ENCODE peak calls at places on chromosomes 12 and 14, in four cellular contexts. U, M, X and E are unnamed samples.

GRCh38 chr12:92403210-92404175 is 257.8 kb upstream of the BTG1 start:
- DNase-seq in U (no peak), M (peak), X (no peak), E (no peak)

GRCh38 chr14:24911324-24912095 is 138.4 kb downstream of the STXBP6 start:
- DNase-seq in U (peak), M (no peak), X (no peak), E (peak)

GRCh38 chr12:105748806-105749600 is 389.8 kb downstream of the NUAK1 start:
- DNase-seq in U (peak), M (no peak), X (peak), E (peak)

GRCh38 chr14:74085047-74085637 is 386 bp downstream of the LIN52 start:
- DNase-seq in U (peak), M (peak), X (no peak), E (no peak)

GRCh38 chr12:46470975-46471374 is 98.4 kb upstream of the SLC38A2 start:
- DNase-seq in U (no peak), M (no peak), X (no peak), E (no peak)

GRCh38 chr12:92334552-92334951 is 188.9 kb upstream of the BTG1 start:
- DNase-seq in U (no peak), M (no peak), X (no peak), E (no peak)

GRCh38 chr12:131917711-131918306 is 11.3 kb upstream of the PUS1 start:
- DNase-seq in U (no peak), M (no peak), X (no peak), E (no peak)

GRCh38 chr12:26948309-26948708 is 10.0 kb downstream of the FGFR1OP2 start:
- DNase-seq in U (no peak), M (no peak), X (no peak), E (no peak)

GRCh38 chr14:96797188-96797942 is at the start of gene VRK1:
- DNase-seq in U (peak), M (peak), X (peak), E (peak)

GRCh38 chr12:110590806-110591326 is 7.7 kb upstream of the PPTC7 start:
- DNase-seq in U (no peak), M (peak), X (no peak), E (no peak)

GRCh38 chr14:64812412-64812811 is 67.3 kb downstream of the SPTB start:
- DNase-seq in U (peak), M (peak), X (peak), E (no peak)

GRCh38 chr14:59202031-59202430 is 13.6 kb downstream of the DAAM1 start:
- DNase-seq in U (no peak), M (no peak), X (no peak), E (no peak)

GRCh38 chr12:50581226-50582184 is 76.7 kb downstream of the DIP2B start:
- DNase-seq in U (no peak), M (no peak), X (no peak), E (no peak)

GRCh38 chr12:59382678-59383425 is 213.0 kb upstream of the SLC16A7 start:
- DNase-seq in U (no peak), M (no peak), X (no peak), E (no peak)

GRCh38 chr14:35088514-35088913 is 33.3 kb downstream of the PPP2R3C start:
- DNase-seq in U (no peak), M (no peak), X (no peak), E (no peak)

GRCh38 chr14:53020193-53020932 is 69.5 kb upstream of the FERMT2 start:
- DNase-seq in U (no peak), M (no peak), X (no peak), E (no peak)

GRCh38 chr12:7060353-7060954 is at the start of gene C1S:
- DNase-seq in U (peak), M (no peak), X (peak), E (peak)

GRCh38 chr14:33720388-33720787 is 230.5 kb downstream of the EGLN3 start:
- DNase-seq in U (no peak), M (no peak), X (no peak), E (no peak)

GRCh38 chr14:23054000-23054811 is 3.1 kb downstream of the CDH24 start:
- DNase-seq in U (no peak), M (peak), X (no peak), E (no peak)

GRCh38 chr14:61652526-61653262 is 42.6 kb upstream of the HIF1A start:
- DNase-seq in U (peak), M (no peak), X (no peak), E (no peak)

GRCh38 chr14:39576258-39576657 is 144.0 kb upstream of the FBXO33 start:
- DNase-seq in U (no peak), M (no peak), X (no peak), E (no peak)

GRCh38 chr12:56234746-56235436 is 5.0 kb downstream of the SLC39A5 start:
- DNase-seq in U (no peak), M (no peak), X (no peak), E (no peak)

GRCh38 chr14:79018846-79019245 is 848.7 kb downstream of the NRXN3 start:
- DNase-seq in U (no peak), M (no peak), X (no peak), E (no peak)

GRCh38 chr12:104416160-104416559 is 40.6 kb upstream of the CHST11 start:
- DNase-seq in U (no peak), M (no peak), X (no peak), E (no peak)

GRCh38 chr12:89695830-89696229 is 12.8 kb downstream of the ATP2B1 start:
- DNase-seq in U (no peak), M (no peak), X (no peak), E (no peak)

GRCh38 chr12:50620050-50620974 is 115.5 kb downstream of the DIP2B start:
- DNase-seq in U (peak), M (no peak), X (peak), E (peak)

GRCh38 chr12:53803703-53804102 is 51.9 kb upstream of the CISTR start:
- DNase-seq in U (no peak), M (no peak), X (no peak), E (no peak)

GRCh38 chr14:67240168-67240932 is 885 bp upstream of the PALS1 start:
- DNase-seq in U (peak), M (peak), X (peak), E (no peak)

GRCh38 chr12:117188961-117189724 is 1.1 kb downstream of the FBXO21 start:
- DNase-seq in U (peak), M (no peak), X (peak), E (no peak)

GRCh38 chr12:106255952-106256351 is 8.1 kb upstream of the CKAP4 start:
- DNase-seq in U (no peak), M (no peak), X (no peak), E (no peak)

GRCh38 chr14:35406090-35406489 is 1.5 kb upstream of the NFKBIA start:
- DNase-seq in U (no peak), M (no peak), X (no peak), E (no peak)

GRCh38 chr12:54304187-54304810 is 3.5 kb upstream of the NFE2 start:
- DNase-seq in U (peak), M (peak), X (peak), E (no peak)

GRCh38 chr12:63994704-63995103 is 150.2 kb downstream of the SRGAP1 start:
- DNase-seq in U (no peak), M (no peak), X (no peak), E (peak)

GRCh38 chr12:42031847-42032564 is 112.7 kb downstream of the GXYLT1 start:
- DNase-seq in U (no peak), M (no peak), X (no peak), E (no peak)

GRCh38 chr12:9761407-9761736 is 671 bp upstream of the CD69 start:
- DNase-seq in U (no peak), M (no peak), X (no peak), E (no peak)

GRCh38 chr12:104351023-104351983 is 47.8 kb downstream of the EID3 start:
- DNase-seq in U (no peak), M (no peak), X (no peak), E (no peak)

GRCh38 chr12:50618864-50619609 is 114.3 kb downstream of the DIP2B start:
- DNase-seq in U (peak), M (no peak), X (no peak), E (no peak)

GRCh38 chr12:123445388-123446344 is 9.2 kb upstream of the RILPL2 start:
- DNase-seq in U (peak), M (no peak), X (peak), E (no peak)

GRCh38 chr14:20306079-20306423 is 300 bp upstream of the TTC5 start:
- DNase-seq in U (no peak), M (no peak), X (no peak), E (no peak)
- H3K4me3 ChIP-seq in U (no peak), M (peak), X (no peak), E (peak)

GRCh38 chr14:104361921-104362681 is 217.5 kb upstream of the C14orf180 start:
- DNase-seq in U (no peak), M (no peak), X (no peak), E (no peak)
- TF ChIP-seq CTCF in U (no peak), M (no peak), X (no peak), E (no peak)

DNA sequence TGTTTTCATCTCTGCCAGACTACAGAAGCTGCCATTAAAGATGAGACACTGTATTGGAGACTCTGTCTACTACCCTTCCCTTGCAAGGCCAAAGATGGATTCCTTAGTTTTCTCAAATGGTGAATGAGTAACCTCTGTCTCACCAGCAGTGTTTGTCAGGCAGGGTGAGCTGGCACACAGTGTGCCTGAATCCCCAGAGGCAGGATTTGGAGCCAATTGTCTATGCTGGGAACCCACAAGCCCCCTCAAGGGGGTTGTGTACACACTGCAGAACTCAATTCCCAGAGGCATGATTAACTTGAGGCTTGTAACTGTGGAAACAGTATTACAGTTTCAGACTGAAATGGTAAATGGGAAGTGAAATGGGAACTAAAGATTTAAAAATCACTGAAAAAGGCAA is 136.8 kb upstream of the PTPRB start:
- DNase-seq in U (no peak), M (no peak), X (no peak), E (no peak)
- H3K4me3 ChIP-seq in U (no peak), M (no peak), X (no peak), E (no peak)

DNA sequence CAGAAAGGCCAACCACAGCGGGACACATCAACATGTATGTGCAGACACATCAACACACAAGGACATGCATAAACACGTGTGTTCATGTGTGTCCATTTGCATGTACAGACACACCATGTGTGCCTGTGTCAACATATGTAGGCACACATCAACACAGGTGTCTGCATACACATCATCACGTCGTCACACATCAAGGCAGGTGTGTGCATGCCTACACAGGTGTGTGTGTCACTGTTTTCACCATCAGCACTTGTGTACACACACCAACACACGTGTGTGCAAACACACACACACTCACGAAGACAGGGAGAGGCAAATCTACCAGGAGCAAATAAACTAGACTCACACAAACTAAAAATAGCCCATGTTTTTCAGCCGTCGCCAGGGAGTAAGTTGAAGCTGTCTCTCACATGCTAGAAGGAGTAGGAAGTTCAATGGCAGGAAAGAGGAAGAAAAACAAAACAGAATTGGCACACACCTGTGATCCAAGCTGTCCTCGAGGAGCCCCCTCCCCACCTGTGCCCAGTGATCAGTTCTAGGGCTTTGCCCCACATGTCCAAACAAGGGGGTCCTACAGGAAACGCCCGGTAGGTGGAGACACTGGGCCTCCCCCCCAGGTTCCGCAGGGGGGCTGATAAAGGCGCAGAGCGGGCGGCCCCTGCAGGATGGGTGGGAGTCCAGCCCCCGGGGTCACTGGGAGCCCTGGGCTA is 7.4 kb downstream of the SCARB1 start:
- DNase-seq in U (no peak), M (peak), X (no peak), E (no peak)
- TF ChIP-seq CTCF in U (no peak), M (peak), X (no peak), E (peak)

GRCh38 chr12:45010051-45010450 is 40.8 kb downstream of the DBX2 start:
- DNase-seq in U (no peak), M (no peak), X (no peak), E (peak)

GRCh38 chr12:45017916-45018315 is 33.0 kb downstream of the DBX2 start:
- DNase-seq in U (no peak), M (no peak), X (no peak), E (no peak)

GRCh38 chr12:45014396-45014795 is 36.5 kb downstream of the DBX2 start:
- DNase-seq in U (no peak), M (no peak), X (no peak), E (no peak)
- H3K4me3 ChIP-seq in U (no peak), M (no peak), X (no peak), E (no peak)

DNA sequence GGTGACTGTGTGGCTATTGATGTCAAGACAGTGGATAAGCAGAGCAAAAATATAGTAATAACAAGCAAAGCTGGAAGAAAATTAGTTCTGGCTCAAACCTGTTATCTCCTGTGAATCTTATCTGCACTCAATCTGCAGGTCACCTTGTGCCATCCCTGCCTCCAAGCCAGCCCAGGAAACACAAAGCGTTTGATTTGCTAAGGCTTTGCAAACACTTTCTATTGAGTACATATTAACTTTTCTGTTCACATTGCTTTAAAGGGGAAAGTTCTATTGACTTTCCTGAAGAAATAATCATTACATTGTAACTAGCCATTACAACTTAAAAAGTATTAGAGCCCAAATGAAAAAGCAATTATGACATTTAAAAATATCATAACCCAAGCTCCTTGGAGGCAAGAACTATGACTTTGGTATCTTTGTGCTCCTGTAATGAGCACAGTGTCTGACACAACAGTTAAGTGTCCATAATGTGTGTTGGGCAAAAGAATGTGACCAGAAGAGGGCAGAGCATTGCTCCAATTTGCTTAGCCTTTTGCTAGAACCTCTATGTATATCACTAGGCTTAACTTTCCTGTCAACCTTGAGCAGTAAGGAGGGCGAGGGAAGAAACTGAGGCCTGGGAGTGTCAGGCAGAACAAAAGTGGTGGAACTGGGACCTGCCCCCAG is 24.7 kb downstream of the SERPINA3 start:
- DNase-seq in U (no peak), M (no peak), X (no peak), E (no peak)
- TF ChIP-seq CTCF in U (peak), M (peak), X (no peak), E (no peak)

DNA sequence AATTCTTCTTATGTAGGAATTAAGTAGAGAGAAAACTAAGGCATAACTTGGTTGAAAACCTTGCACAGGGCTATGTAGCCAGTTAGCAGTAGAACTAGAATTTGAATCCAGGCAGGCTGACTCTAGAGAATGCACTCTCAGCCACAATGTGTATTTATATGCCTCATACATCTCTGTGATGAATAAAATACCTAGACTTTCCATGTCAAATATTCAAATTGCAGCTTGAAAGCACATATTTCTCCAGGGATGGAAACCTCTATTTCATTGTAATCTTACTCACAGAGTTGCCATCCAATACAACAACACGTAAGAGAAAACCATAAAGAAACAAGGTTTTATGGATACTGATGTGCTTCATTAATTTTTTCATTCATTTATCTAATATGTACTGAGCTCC is 256.0 kb upstream of the FLRT2 start:
- DNase-seq in U (no peak), M (no peak), X (no peak), E (no peak)
- H3K4me3 ChIP-seq in U (no peak), M (no peak), X (no peak), E (no peak)

DNA sequence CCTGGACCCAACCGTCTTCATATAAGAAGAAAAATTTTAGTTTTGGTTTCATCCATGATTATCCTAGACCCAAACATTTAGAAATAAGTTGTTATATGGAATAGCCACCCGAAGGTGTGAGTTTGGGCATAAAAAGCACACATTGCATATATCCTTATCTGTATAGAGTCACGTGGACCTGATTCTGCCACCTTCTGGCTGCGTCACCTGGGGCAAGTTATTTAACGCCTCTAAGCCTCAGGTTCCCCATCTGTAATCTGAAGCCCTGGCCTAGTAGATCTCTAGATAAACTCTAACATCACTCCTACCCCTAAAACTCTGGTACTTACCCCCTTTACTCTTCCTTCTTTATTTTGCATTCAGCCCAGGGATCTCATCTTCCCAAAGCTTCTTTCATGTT is 14.3 kb upstream of the KRT5 start:
- DNase-seq in U (no peak), M (no peak), X (no peak), E (no peak)
- TF ChIP-seq CTCF in U (peak), M (no peak), X (no peak), E (no peak)